ENCODE peak calls at places on chromosomes 3 and 15, in nine cellular contexts. X is foreskin fibroblast, S is AG04449, T is heart right ventricle, B is esophagus squamous epithelium, O is cardiac fibroblast, L is Peyer's patch, R is glutamatergic neuron, J is H9. E is an unnamed sample.

GRCh38 chr3:194575484-194576210 is 57.6 kb downstream of the TMEM44 start:
- DNase-seq in L (no peak), B (no peak), T (no peak), O (peak), S (no peak), X (peak), R (no peak), J (peak), E (peak)

GRCh38 chr15:98620020-98620419 is 28.3 kb upstream of the IGF1R start:
- DNase-seq in J (no peak), R (no peak), S (no peak), L (no peak), B (no peak), O (no peak), T (no peak), X (no peak), E (no peak)

GRCh38 chr15:98952381-98952803 is 55.2 kb downstream of the PGPEP1L start:
- DNase-seq in J (no peak), T (no peak), B (no peak), S (no peak), L (no peak), R (no peak), O (no peak), X (no peak), E (no peak)

GRCh38 chr15:72037321-72037720 is 80.6 kb downstream of the MYO9A start:
- DNase-seq in O (no peak), L (no peak), B (no peak), J (no peak), T (no peak), S (no peak), X (no peak), R (no peak), E (no peak)

GRCh38 chr3:41199866-41200668 is 762 bp downstream of the CTNNB1 start:
- DNase-seq in O (peak), B (no peak), T (peak), L (peak), S (no peak), J (peak), X (no peak), R (no peak), E (no peak)

GRCh38 chr15:60374628-60375081 is 23.1 kb downstream of the ANXA2 start:
- DNase-seq in O (peak), B (no peak), X (peak), J (peak), R (no peak), T (no peak), L (no peak), S (peak), E (peak)

GRCh38 chr3:185950720-185951119 is 12.9 kb upstream of the TRA2B start:
- DNase-seq in X (no peak), B (no peak), O (no peak), S (no peak), T (no peak), R (no peak), L (no peak), J (no peak), E (no peak)

GRCh38 chr15:78974272-78974918 is 29.5 kb upstream of the CTSH start:
- DNase-seq in T (no peak), L (no peak), R (no peak), X (no peak), S (no peak), B (no peak), O (no peak), J (no peak), E (no peak)

GRCh38 chr3:122996038-122996580 is 31.5 kb downstream of the SEMA5B start:
- DNase-seq in S (no peak), L (no peak), T (no peak), O (no peak), B (no peak), J (no peak), X (no peak), R (no peak), E (no peak)

GRCh38 chr3:124768812-124769211 is 38.6 kb downstream of the UMPS start:
- DNase-seq in S (no peak), T (no peak), J (no peak), X (no peak), O (no peak), B (no peak), L (no peak), R (no peak), E (no peak)

GRCh38 chr3:178085817-178086123 is 450.5 kb upstream of the KCNMB2 start:
- DNase-seq in J (no peak), T (no peak), O (no peak), L (no peak), S (no peak), X (no peak), B (no peak), R (no peak), E (no peak)

GRCh38 chr3:190269096-190269495 is 53.1 kb downstream of the CLDN1 start:
- DNase-seq in S (no peak), T (no peak), R (no peak), L (no peak), O (peak), B (no peak), X (no peak), J (no peak), E (no peak)

GRCh38 chr15:86268558-86268957 is 188.9 kb downstream of the AGBL1 start:
- DNase-seq in S (no peak), X (no peak), B (no peak), R (no peak), L (no peak), O (no peak), J (no peak), T (no peak), E (no peak)

GRCh38 chr15:75625542-75626347 is at the start of gene SNUPN:
- DNase-seq in O (peak), T (peak), L (peak), B (peak), J (peak), X (peak), R (peak), S (no peak), E (peak)

GRCh38 chr3:133570937-133571320 is 2.6 kb upstream of the CDV3 start:
- DNase-seq in B (no peak), X (no peak), O (no peak), L (no peak), S (no peak), R (no peak), T (no peak), J (no peak), E (no peak)

GRCh38 chr3:43013256-43013655 is 34.1 kb downstream of the GASK1A start:
- DNase-seq in T (no peak), J (no peak), R (no peak), O (no peak), S (no peak), B (no peak), X (no peak), L (no peak), E (no peak)

GRCh38 chr3:73419993-73420392 is 204.7 kb downstream of the PDZRN3 start:
- DNase-seq in R (no peak), S (no peak), T (no peak), X (no peak), J (no peak), L (no peak), O (no peak), B (no peak), E (no peak)

GRCh38 chr3:177410734-177411133 is 213.5 kb upstream of the TBL1XR1 start:
- DNase-seq in S (no peak), T (no peak), R (no peak), X (no peak), J (no peak), B (no peak), O (no peak), L (no peak), E (no peak)

GRCh38 chr3:192514081-192514753 is 213.1 kb downstream of the FGF12 start:
- DNase-seq in J (peak), L (no peak), B (no peak), X (no peak), O (peak), T (no peak), R (peak), S (no peak), E (no peak)

GRCh38 chr3:24850245-24850644 is 355.6 kb upstream of the THRB start:
- DNase-seq in R (no peak), O (no peak), J (no peak), L (no peak), S (no peak), T (no peak), B (no peak), X (no peak), E (no peak)

GRCh38 chr3:52521488-52521824 is 12.2 kb downstream of the NT5DC2 start:
- DNase-seq in J (no peak), L (no peak), R (no peak), T (no peak), S (no peak), X (no peak), B (no peak), O (no peak), E (no peak)

GRCh38 chr3:177498037-177498857 is 301.0 kb upstream of the TBL1XR1 start:
- DNase-seq in O (peak), X (no peak), L (no peak), R (no peak), S (no peak), B (no peak), T (no peak), J (no peak), E (no peak)

GRCh38 chr15:89016549-89017041 is 71.7 kb upstream of the ABHD2 start:
- DNase-seq in R (no peak), B (no peak), T (peak), X (no peak), J (no peak), L (no peak), O (peak), S (no peak), E (no peak)

GRCh38 chr3:194906229-194906629 is 220.5 kb downstream of the FAM43A start:
- DNase-seq in X (peak), L (no peak), R (no peak), O (peak), S (no peak), J (no peak), T (no peak), B (no peak), E (no peak)

GRCh38 chr15:41018534-41018933 is 65.3 kb downstream of the CHAC1 start:
- DNase-seq in B (no peak), X (peak), S (no peak), L (no peak), J (no peak), R (no peak), O (peak), T (peak), E (no peak)

GRCh38 chr3:155102329-155102728 is 22.2 kb downstream of the MME start:
- DNase-seq in J (no peak), R (no peak), X (peak), T (no peak), L (no peak), S (no peak), B (no peak), O (no peak), E (no peak)

GRCh38 chr15:40460404-40460803 is 10.4 kb upstream of the CHST14 start:
- DNase-seq in O (no peak), L (no peak), R (no peak), B (no peak), J (no peak), S (no peak), T (no peak), X (no peak), E (no peak)

GRCh38 chr15:85623648-85624047 is 171.1 kb downstream of the KLHL25 start:
- DNase-seq in T (no peak), L (no peak), R (no peak), J (no peak), X (no peak), S (no peak), O (no peak), B (no peak), E (no peak)

DNA sequence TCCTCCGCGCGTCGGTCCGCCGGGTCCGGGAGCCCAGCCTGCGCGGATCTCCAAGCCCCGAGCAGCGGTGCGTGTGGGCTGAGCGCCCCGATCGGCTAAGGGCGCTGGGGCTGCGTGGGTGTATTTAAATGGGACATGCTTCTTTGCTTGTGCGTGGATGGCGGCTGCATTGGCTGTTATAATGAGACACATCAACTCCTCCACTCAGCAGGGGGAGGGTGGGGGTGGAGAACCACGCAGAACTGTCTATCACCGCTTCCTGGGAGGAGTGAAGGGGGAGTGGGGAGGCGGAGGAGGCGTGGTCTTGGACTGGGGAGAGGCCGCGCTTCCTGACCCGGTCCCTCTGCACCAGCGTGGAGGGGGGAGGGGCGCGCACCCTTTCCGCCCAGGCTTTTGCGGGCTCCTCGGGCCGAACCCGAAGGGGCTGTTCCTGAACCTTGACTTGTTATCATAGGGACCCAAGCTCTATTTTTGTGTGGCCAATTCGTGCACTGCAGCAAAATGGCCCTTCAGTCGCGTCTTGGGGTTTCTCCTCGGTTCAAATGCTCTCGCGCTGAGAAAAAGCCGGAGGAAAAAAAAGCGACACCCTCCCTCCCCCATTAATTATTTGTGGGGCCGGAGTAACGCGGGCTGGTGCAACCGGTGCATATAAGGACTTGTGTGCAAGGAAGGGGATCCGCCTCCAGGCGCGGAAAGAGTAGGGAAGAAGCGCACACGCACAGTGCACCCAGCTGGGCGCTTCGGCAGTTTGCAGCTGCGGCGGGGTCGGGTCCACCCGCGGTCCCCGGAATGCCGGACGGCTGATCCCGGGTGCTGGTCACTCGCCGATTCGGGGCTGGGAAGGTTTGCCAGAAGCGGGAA is at the start of gene TNIK:
- DNase-seq in O (peak), J (peak), R (peak), L (peak), X (peak), T (peak), B (peak), S (peak), E (peak)
- TF ChIP-seq CTCF in O (peak), J (peak), R (peak), L (peak), X (no peak), T (no peak), B (no peak), S (no peak), E (peak)

GRCh38 chr3:159982442-159982841 is 6.2 kb upstream of the IL12A start:
- DNase-seq in O (no peak), L (no peak), S (no peak), R (no peak), B (no peak), X (no peak), J (no peak), T (no peak), E (no peak)

GRCh38 chr3:159991591-159991990 is 3.0 kb downstream of the IL12A start:
- DNase-seq in O (no peak), R (no peak), J (no peak), L (no peak), X (no peak), S (no peak), T (no peak), B (no peak), E (no peak)

GRCh38 chr3:159988617-159989251 is at the start of gene IL12A:
- DNase-seq in S (no peak), T (peak), O (peak), L (peak), J (peak), X (peak), R (peak), B (peak), E (peak)

GRCh38 chr3:159989973-159990846 is 1.6 kb downstream of the IL12A start:
- DNase-seq in S (no peak), X (no peak), T (no peak), O (no peak), B (no peak), L (no peak), R (no peak), J (no peak), E (no peak)

DNA sequence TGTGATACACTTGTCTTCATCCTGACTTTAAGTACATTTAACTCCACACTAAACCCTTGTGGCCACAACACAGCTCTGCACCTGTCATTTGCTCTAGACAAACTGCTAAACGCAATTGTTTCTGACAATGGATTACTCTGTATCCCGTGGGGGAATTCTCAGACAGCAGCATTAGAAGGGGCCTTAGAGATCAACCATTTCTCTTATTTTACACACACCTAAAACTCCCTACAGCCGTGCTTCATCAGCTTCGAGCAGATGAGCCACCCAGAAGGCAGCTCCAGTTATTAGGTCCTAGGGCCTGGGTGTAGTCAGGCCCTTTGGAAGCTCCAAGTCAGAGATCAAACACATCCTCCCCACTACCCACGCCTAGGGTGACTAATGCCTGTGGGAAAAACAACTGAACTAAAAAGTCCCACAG is 1.3 kb upstream of the IL12A start:
- DNase-seq in S (no peak), X (peak), B (no peak), T (no peak), J (no peak), O (peak), L (no peak), R (no peak), E (no peak)
- TF ChIP-seq CTCF in S (no peak), X (no peak), B (no peak), T (no peak), J (peak), O (peak), L (no peak), R (no peak), E (no peak)

GRCh38 chr3:50136714-50137405 is 18.3 kb upstream of the SEMA3F start:
- DNase-seq in R (no peak), X (no peak), O (no peak), T (no peak), B (no peak), S (no peak), L (no peak), J (no peak), E (no peak)

GRCh38 chr3:50138266-50139230 is 16.6 kb upstream of the SEMA3F start:
- DNase-seq in L (no peak), J (peak), S (no peak), O (peak), B (no peak), R (no peak), X (no peak), T (no peak), E (no peak)

GRCh38 chr3:50139308-50139707 is 15.8 kb upstream of the SEMA3F start:
- DNase-seq in S (no peak), B (no peak), T (no peak), L (no peak), R (no peak), O (no peak), J (no peak), X (no peak), E (no peak)

GRCh38 chr3:50139718-50140423 is 15.3 kb upstream of the SEMA3F start:
- DNase-seq in R (no peak), O (no peak), L (no peak), T (no peak), J (no peak), B (no peak), X (no peak), S (no peak), E (no peak)

DNA sequence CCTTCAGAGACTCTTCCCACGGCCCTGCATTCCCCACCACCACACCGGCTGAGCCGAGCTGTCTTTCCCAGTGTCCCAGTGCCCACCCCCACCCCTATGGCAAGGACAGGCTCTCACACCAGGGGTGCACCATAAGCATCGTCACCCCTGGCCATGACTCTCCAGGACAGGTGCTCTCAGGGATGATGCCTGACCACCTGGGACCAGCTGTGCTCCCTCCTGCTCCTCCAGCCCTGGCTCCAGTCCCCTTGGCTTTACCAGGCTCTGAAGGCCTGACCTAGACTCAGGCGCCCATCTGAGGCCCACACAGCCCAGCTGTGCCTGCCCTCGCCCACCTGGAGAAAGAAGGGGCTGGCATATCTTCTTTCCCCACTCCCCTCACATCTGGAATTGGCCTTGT is 17.6 kb upstream of the SEMA3F start:
- DNase-seq in J (no peak), R (no peak), X (no peak), B (no peak), T (no peak), S (no peak), O (no peak), L (no peak), E (no peak)
- TF ChIP-seq CTCF in J (no peak), R (no peak), X (no peak), B (no peak), T (no peak), S (no peak), O (no peak), L (no peak), E (no peak)

GRCh38 chr3:39192490-39193092 is at the start of gene XIRP1:
- DNase-seq in B (no peak), L (no peak), X (no peak), R (no peak), T (peak), O (no peak), J (no peak), S (no peak), E (no peak)

GRCh38 chr3:39191773-39192172 is 622 bp downstream of the XIRP1 start:
- DNase-seq in R (no peak), T (peak), J (no peak), L (no peak), O (no peak), B (no peak), X (no peak), S (no peak), E (no peak)

GRCh38 chr3:39189648-39190269 is 2.6 kb downstream of the XIRP1 start:
- DNase-seq in S (no peak), B (no peak), O (peak), R (peak), L (peak), X (peak), J (peak), T (peak), E (no peak)

GRCh38 chr3:39190281-39191025 is 1.9 kb downstream of the XIRP1 start:
- DNase-seq in T (peak), S (no peak), B (no peak), R (no peak), X (no peak), L (no peak), J (peak), O (no peak), E (no peak)

DNA sequence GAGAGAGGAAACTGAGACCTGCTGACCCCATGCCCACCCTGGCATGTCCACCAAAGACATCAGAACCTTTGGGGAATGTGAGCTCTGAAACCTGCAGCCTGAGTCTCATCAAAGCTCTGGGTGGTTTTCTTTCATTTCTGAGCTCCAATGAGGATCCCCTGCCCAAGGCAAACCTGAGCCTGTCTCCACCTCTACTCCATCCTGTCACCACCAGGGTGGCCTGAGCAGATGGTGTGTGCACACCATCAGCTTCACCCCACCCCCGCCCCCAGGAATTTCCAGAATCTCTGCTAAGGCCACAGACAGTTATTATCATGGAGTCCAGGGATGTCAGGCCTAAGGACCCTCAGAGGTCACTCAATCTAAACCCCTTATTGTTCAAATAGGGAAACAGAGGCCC is 1.3 kb downstream of the XIRP1 start:
- DNase-seq in J (peak), S (no peak), T (no peak), X (no peak), L (no peak), B (no peak), R (no peak), O (no peak), E (no peak)
- TF ChIP-seq CTCF in J (peak), S (no peak), T (no peak), X (no peak), L (no peak), B (no peak), R (no peak), O (no peak), E (no peak)

DNA sequence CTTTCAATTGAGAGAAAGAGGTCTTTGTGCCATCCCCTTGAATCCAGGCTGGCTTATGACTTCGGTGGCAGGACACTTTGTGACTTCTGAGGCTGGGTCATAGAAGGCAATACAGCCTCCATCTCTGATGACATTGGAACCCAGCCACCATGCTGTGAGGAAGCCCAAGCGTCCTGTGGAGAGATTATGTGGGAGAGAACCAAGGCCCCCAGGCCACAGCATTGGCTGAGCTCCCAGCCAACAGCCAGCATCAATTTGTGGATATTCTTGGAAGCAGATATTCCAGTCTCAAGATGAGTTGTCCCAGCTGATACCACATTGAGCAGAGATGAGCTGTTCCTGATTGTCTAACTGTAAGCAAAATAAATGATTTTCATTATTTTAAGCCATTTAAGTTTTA is 12.7 kb upstream of the XIRP1 start:
- DNase-seq in J (no peak), X (no peak), O (no peak), L (no peak), B (no peak), T (no peak), S (no peak), R (no peak), E (no peak)
- TF ChIP-seq CTCF in J (no peak), X (no peak), O (no peak), L (no peak), B (no peak), T (no peak), S (no peak), R (no peak), E (no peak)

E was measured in AG09319.